ENCODE peak calls at places on chromosomes 4 and X, in five cellular contexts. One of them, this sample, is unnamed. For H3K4me1, the result is how much of the 10 kb centered on the place peaks cover.

GRCh38 chr4:20203508-20203907 is 48.2 kb upstream of the SLIT2 start:
- DNase-seq in hepatocyte: no peak
- DNase-seq in fibroblast of lung: peak
- DNase-seq in stomach: no peak
- DNase-seq in A549: no peak
- DNase-seq in this sample: no peak

GRCh38 chr4:72383439-72383838 is 185.6 kb downstream of the ADAMTS3 start:
- DNase-seq in hepatocyte: no peak
- DNase-seq in fibroblast of lung: peak
- DNase-seq in stomach: no peak
- DNase-seq in A549: no peak
- DNase-seq in this sample: no peak

GRCh38 chr4:55278316-55278715 is 67.7 kb upstream of the SRD5A3 start:
- DNase-seq in hepatocyte: peak
- DNase-seq in fibroblast of lung: no peak
- DNase-seq in stomach: no peak
- DNase-seq in A549: no peak
- DNase-seq in this sample: no peak

GRCh38 chr4:138241281-138242075 is 671 bp downstream of the SLC7A11 start:
- DNase-seq in hepatocyte: peak
- DNase-seq in fibroblast of lung: peak
- DNase-seq in stomach: no peak
- DNase-seq in A549: peak
- DNase-seq in this sample: no peak

GRCh38 chr4:181685911-181686310 is 557.3 kb upstream of the TENM3 start:
- DNase-seq in hepatocyte: no peak
- DNase-seq in fibroblast of lung: peak
- DNase-seq in stomach: no peak
- DNase-seq in A549: no peak
- DNase-seq in this sample: no peak

GRCh38 chr4:136183513-136183912 is 1348.8 kb downstream of the PCDH18 start:
- DNase-seq in hepatocyte: no peak
- DNase-seq in fibroblast of lung: no peak
- DNase-seq in stomach: no peak
- DNase-seq in A549: no peak
- DNase-seq in this sample: no peak

GRCh38 chrX:120090208-120090607 is 12.7 kb upstream of the RHOXF2B start:
- DNase-seq in hepatocyte: no peak
- DNase-seq in fibroblast of lung: no peak
- DNase-seq in stomach: no peak
- DNase-seq in A549: peak
- DNase-seq in this sample: no peak

GRCh38 chr4:8207314-8207713 is 8.2 kb downstream of the SH3TC1 start:
- DNase-seq in hepatocyte: no peak
- DNase-seq in fibroblast of lung: no peak
- DNase-seq in stomach: no peak
- DNase-seq in A549: no peak
- DNase-seq in this sample: no peak

GRCh38 chr4:186979966-186980745 is 256.5 kb upstream of the FAT1 start:
- DNase-seq in hepatocyte: no peak
- DNase-seq in fibroblast of lung: peak
- DNase-seq in stomach: no peak
- DNase-seq in A549: no peak
- DNase-seq in this sample: no peak

GRCh38 chrX:110665636-110666035 is 130.0 kb downstream of the CHRDL1 start:
- DNase-seq in hepatocyte: peak
- DNase-seq in fibroblast of lung: peak
- DNase-seq in stomach: peak
- DNase-seq in A549: peak
- DNase-seq in this sample: no peak
- TF ChIP-seq CTCF in hepatocyte: peak
- TF ChIP-seq CTCF in fibroblast of lung: peak
- TF ChIP-seq CTCF in stomach: no peak
- TF ChIP-seq CTCF in A549: peak
- TF ChIP-seq CTCF in this sample: no peak

DNA sequence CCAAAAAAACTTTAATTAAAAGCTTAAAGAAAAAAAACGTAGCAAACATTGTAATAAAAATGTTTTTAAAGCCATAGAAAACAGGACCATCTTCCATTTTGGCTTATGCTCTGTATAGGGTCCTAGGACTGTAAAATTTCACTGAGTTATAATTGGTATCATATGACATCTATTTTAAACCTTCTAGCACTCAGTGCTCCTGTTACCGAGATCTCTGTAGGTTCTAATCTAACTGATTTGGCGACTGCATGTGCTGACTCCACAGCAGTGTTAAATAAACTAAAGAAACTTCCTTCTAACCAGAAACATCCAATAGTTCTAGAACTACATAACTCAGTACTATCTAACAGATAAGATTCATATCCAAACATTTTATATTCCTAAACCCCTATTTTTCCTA is at the start of gene ASB11:
- DNase-seq in hepatocyte: no peak
- DNase-seq in fibroblast of lung: no peak
- DNase-seq in stomach: no peak
- DNase-seq in A549: no peak
- DNase-seq in this sample: no peak
- H3K4me3 ChIP-seq in hepatocyte: no peak
- H3K4me3 ChIP-seq in fibroblast of lung: no peak
- H3K4me3 ChIP-seq in stomach: no peak
- H3K4me3 ChIP-seq in A549: no peak
- H3K4me3 ChIP-seq in this sample: no peak

GRCh38 chrX:150158554-150159332 is 204.4 kb upstream of the MAMLD1 start:
- DNase-seq in hepatocyte: no peak
- DNase-seq in fibroblast of lung: no peak
- DNase-seq in stomach: no peak
- DNase-seq in A549: no peak
- DNase-seq in this sample: no peak

GRCh38 chrX:150159537-150159936 is 203.6 kb upstream of the MAMLD1 start:
- DNase-seq in hepatocyte: no peak
- DNase-seq in fibroblast of lung: no peak
- DNase-seq in stomach: no peak
- DNase-seq in A549: no peak
- DNase-seq in this sample: no peak

GRCh38 chrX:150161092-150161672 is 201.9 kb upstream of the MAMLD1 start:
- DNase-seq in hepatocyte: no peak
- DNase-seq in fibroblast of lung: peak
- DNase-seq in stomach: no peak
- DNase-seq in A549: no peak
- DNase-seq in this sample: no peak

GRCh38 chrX:150162141-150162540 is 201.0 kb upstream of the MAMLD1 start:
- DNase-seq in hepatocyte: no peak
- DNase-seq in fibroblast of lung: peak
- DNase-seq in stomach: no peak
- DNase-seq in A549: peak
- DNase-seq in this sample: no peak

GRCh38 chrX:150160656-150161055 is 202.5 kb upstream of the MAMLD1 start:
- DNase-seq in hepatocyte: no peak
- DNase-seq in fibroblast of lung: no peak
- DNase-seq in stomach: no peak
- DNase-seq in A549: no peak
- DNase-seq in this sample: no peak
- H3K4me1 ChIP-seq in hepatocyte: under half
- H3K4me1 ChIP-seq in fibroblast of lung: under half
- H3K4me1 ChIP-seq in stomach: under half
- H3K4me1 ChIP-seq in A549: under half
- H3K4me1 ChIP-seq in this sample: under half

DNA sequence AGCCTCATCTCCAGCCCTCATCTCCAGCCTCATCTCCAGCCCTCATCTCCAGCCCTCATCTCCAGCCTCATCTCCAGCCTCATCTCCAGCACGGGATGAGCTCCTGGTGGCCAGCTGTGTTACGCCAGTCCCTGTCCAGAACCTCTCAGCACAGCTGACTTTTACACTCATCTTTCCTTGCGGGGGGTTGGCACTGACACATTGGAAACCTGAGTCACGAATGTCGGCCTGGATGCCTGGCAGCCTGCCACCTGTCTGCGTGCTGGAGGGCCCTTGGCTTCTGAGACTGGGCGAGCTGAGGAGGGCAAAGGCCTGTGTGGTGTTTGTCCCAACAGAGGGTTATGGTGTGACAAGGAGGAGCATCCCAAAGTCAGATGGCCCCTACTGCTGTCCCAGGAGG is 66.1 kb upstream of the HGFAC start:
- DNase-seq in hepatocyte: no peak
- DNase-seq in fibroblast of lung: peak
- DNase-seq in stomach: no peak
- DNase-seq in A549: peak
- DNase-seq in this sample: no peak
- TF ChIP-seq CTCF in hepatocyte: no peak
- TF ChIP-seq CTCF in fibroblast of lung: no peak
- TF ChIP-seq CTCF in stomach: no peak
- TF ChIP-seq CTCF in A549: no peak
- TF ChIP-seq CTCF in this sample: no peak

GRCh38 chrX:68487254-68487653 is 11.6 kb upstream of the YIPF6 start:
- DNase-seq in hepatocyte: no peak
- DNase-seq in fibroblast of lung: no peak
- DNase-seq in stomach: no peak
- DNase-seq in A549: no peak
- DNase-seq in this sample: no peak
- H3K4me3 ChIP-seq in hepatocyte: no peak
- H3K4me3 ChIP-seq in fibroblast of lung: no peak
- H3K4me3 ChIP-seq in stomach: no peak
- H3K4me3 ChIP-seq in A549: no peak
- H3K4me3 ChIP-seq in this sample: no peak

DNA sequence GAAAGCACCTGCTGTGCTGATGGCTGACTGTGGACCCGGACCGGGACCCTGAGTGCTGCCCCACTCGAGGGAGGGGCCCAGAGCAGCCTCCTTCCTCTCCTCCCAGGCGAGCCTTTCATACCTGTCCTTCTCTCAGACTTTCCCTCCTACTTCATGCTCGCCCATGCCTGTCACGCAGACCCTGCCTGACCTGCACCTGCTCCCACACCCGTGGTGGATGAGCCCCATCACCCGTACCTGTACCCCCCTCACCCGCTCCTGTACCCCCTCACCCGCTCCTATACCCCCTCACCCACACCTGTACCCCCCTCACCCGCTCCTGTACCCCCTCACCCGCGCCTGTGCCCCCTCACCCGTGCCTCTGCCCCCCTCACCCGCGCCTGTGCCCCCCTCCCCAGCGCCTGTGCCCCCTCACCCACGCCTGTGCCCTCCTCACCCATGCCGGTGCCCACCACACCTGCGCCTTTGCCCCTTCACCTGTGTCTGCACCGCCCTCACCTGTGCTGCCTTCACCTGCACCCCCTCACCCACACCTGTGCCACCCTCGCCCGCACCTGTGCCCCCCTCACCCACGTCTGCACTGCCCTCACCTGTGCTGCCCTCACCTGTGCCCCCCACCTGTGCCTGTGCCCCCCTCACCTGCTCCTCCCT is 5.8 kb downstream of the MAEA start:
- DNase-seq in hepatocyte: no peak
- DNase-seq in fibroblast of lung: no peak
- DNase-seq in stomach: no peak
- DNase-seq in A549: no peak
- DNase-seq in this sample: no peak
- H3K4me1 ChIP-seq in hepatocyte: under half
- H3K4me1 ChIP-seq in fibroblast of lung: under half
- H3K4me1 ChIP-seq in stomach: half or more
- H3K4me1 ChIP-seq in A549: under half
- H3K4me1 ChIP-seq in this sample: under half

GRCh38 chrX:150546711-150547153 is 21.7 kb upstream of the MTM1 start:
- DNase-seq in hepatocyte: peak
- DNase-seq in fibroblast of lung: no peak
- DNase-seq in stomach: no peak
- DNase-seq in A549: no peak
- DNase-seq in this sample: no peak

GRCh38 chrX:150542846-150543229 is 25.6 kb upstream of the MTM1 start:
- DNase-seq in hepatocyte: no peak
- DNase-seq in fibroblast of lung: no peak
- DNase-seq in stomach: no peak
- DNase-seq in A549: no peak
- DNase-seq in this sample: no peak

GRCh38 chrX:150543230-150544155 is 24.9 kb upstream of the MTM1 start:
- DNase-seq in hepatocyte: no peak
- DNase-seq in fibroblast of lung: no peak
- DNase-seq in stomach: no peak
- DNase-seq in A549: no peak
- DNase-seq in this sample: peak

GRCh38 chrX:150544835-150545790 is 23.3 kb upstream of the MTM1 start:
- DNase-seq in hepatocyte: no peak
- DNase-seq in fibroblast of lung: no peak
- DNase-seq in stomach: no peak
- DNase-seq in A549: no peak
- DNase-seq in this sample: no peak

DNA sequence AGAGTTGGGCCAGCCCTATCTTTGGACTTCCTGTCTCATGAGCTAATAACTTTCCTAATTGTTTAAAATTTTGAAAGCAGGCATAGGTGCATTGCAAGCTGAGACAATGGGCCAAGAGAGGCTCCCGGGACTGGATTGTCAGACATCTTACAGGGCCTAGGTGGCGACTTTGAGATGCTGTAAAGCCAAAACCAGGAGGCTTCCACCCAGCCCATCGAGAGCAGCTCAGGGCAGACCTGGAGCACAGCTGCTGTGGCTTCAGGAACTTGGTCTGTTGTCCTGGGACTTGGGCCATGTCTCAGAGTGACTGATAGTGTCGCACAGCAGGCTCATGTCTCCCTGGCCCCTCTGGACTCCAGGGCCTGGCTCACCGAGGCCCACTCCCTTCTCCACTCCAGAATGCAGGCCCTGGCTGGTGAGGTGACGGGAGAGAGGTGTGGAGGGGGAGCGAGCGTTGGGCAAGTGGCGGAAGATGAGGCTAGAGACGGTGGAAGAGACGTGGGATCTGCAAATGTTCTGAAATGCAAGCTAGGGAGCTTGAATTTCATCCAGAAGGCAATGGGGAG is 24.1 kb upstream of the MTM1 start:
- DNase-seq in hepatocyte: no peak
- DNase-seq in fibroblast of lung: no peak
- DNase-seq in stomach: no peak
- DNase-seq in A549: peak
- DNase-seq in this sample: no peak
- TF ChIP-seq CTCF in hepatocyte: no peak
- TF ChIP-seq CTCF in fibroblast of lung: no peak
- TF ChIP-seq CTCF in stomach: no peak
- TF ChIP-seq CTCF in A549: no peak
- TF ChIP-seq CTCF in this sample: no peak

DNA sequence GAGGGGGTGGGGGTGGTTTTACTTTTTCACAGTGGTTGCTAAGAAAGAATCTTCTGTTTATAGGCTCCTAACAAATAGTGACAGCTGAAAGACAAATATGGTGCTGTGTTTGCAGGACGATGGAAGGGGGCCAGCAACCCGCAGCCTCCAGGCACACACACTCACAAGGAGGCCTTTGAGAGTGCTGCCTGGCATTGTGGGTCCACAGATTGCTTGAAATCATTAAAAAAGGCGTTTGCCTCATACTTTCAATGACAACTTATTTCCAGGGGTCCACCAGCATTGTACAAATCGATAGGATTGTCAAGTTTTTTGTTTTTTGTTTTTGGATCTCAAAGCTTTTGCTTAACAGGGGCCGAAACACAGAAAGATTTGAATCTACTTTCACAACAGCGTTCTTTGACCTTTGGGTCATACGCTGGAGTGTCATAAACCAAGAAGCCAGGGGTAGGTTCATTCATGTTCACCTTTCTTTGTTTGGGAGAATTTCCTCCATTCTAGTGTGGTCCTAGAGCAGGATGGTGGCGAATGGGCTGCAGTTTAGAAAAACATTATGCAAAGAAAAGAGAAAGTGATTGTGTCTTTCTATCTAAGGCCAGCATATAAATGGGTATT is 32.6 kb upstream of the PDLIM3 start:
- DNase-seq in hepatocyte: no peak
- DNase-seq in fibroblast of lung: peak
- DNase-seq in stomach: no peak
- DNase-seq in A549: no peak
- DNase-seq in this sample: peak
- H3K4me3 ChIP-seq in hepatocyte: no peak
- H3K4me3 ChIP-seq in fibroblast of lung: no peak
- H3K4me3 ChIP-seq in stomach: no peak
- H3K4me3 ChIP-seq in A549: no peak
- H3K4me3 ChIP-seq in this sample: peak

GRCh38 chr4:39047691-39048090 is 14.3 kb upstream of the KLHL5 start:
- DNase-seq in hepatocyte: no peak
- DNase-seq in fibroblast of lung: no peak
- DNase-seq in stomach: no peak
- DNase-seq in A549: no peak
- DNase-seq in this sample: no peak
- H3K4me1 ChIP-seq in hepatocyte: under half
- H3K4me1 ChIP-seq in fibroblast of lung: under half
- H3K4me1 ChIP-seq in stomach: half or more
- H3K4me1 ChIP-seq in A549: half or more
- H3K4me1 ChIP-seq in this sample: under half